ENCODE peak calls at places on chromosomes 7 and 10, in five cellular contexts. Y is OCI-LY7, N is GM20000, K is AG09309, Q is type B pancreatic cell. D is an unnamed sample.

GRCh38 chr10:9302142-9302746 is 1247.8 kb downstream of the GATA3 start:
- DNase-seq in Y (peak; percentile 57), N (no peak), K (peak; percentile 21), Q (no peak), D (peak; percentile 16)

GRCh38 chr7:43081603-43082002 is 30.8 kb upstream of the HECW1 start:
- DNase-seq in Y (no peak), N (no peak), K (no peak), Q (no peak), D (no peak)

GRCh38 chr7:47266131-47266706 is 315.7 kb downstream of the TNS3 start:
- DNase-seq in Y (peak; percentile 67), N (peak; percentile 71), K (no peak), Q (no peak), D (peak; percentile 68)

GRCh38 chr10:80266513-80266863 is 23.0 kb downstream of the MAT1A start:
- DNase-seq in Y (no peak), N (no peak), K (no peak), Q (no peak), D (no peak)

GRCh38 chr7:97770845-97771244 is 39.0 kb downstream of the TAC1 start:
- DNase-seq in Y (no peak), N (no peak), K (no peak), Q (no peak), D (no peak)

GRCh38 chr10:100327007-100327700 is 2.9 kb downstream of the PKD2L1 start:
- DNase-seq in Y (peak; percentile 79), N (peak; percentile 85), K (no peak), Q (no peak), D (peak; percentile 84)

GRCh38 chr7:30855936-30856335 is 55.7 kb upstream of the AQP1 start:
- DNase-seq in Y (no peak), N (no peak), K (no peak), Q (no peak), D (no peak)

GRCh38 chr7:158539711-158540146 is 47.9 kb downstream of the PTPRN2 start:
- DNase-seq in Y (no peak), N (no peak), K (no peak), Q (no peak), D (no peak)

GRCh38 chr7:148584154-148584827 is 6.3 kb upstream of the C7orf33 start:
- DNase-seq in Y (no peak), N (no peak), K (no peak), Q (no peak), D (no peak)

GRCh38 chr7:117689421-117689820 is 183.8 kb downstream of the CTTNBP2 start:
- DNase-seq in Y (no peak), N (no peak), K (no peak), Q (no peak), D (no peak)

GRCh38 chr10:130021373-130021950 is 57.4 kb upstream of the EBF3 start:
- DNase-seq in Y (no peak), N (no peak), K (peak; percentile 88), Q (no peak), D (no peak)

GRCh38 chr10:56622335-56622973 is 261.4 kb upstream of the ZWINT start:
- DNase-seq in Y (peak; percentile 65), N (peak; percentile 25), K (no peak), Q (no peak), D (peak; percentile 13)

GRCh38 chr7:35185908-35186731 is 67.8 kb downstream of the TBX20 start:
- DNase-seq in Y (no peak), N (no peak), K (no peak), Q (peak; percentile 70), D (no peak)

GRCh38 chr10:99396471-99396870 is 34.0 kb downstream of the GOT1 start:
- DNase-seq in Y (no peak), N (no peak), K (no peak), Q (no peak), D (no peak)

GRCh38 chr10:51666476-51666875 is 32.9 kb downstream of the CSTF2T start:
- DNase-seq in Y (no peak), N (no peak), K (no peak), Q (no peak), D (no peak)

GRCh38 chr7:77425151-77426051 is 9.3 kb upstream of the GSAP start:
- DNase-seq in Y (no peak), N (peak; percentile 15), K (no peak), Q (no peak), D (no peak)
- TF ChIP-seq CTCF in Y (no peak), N (no peak), K (no peak), Q (no peak), D (no peak)

DNA sequence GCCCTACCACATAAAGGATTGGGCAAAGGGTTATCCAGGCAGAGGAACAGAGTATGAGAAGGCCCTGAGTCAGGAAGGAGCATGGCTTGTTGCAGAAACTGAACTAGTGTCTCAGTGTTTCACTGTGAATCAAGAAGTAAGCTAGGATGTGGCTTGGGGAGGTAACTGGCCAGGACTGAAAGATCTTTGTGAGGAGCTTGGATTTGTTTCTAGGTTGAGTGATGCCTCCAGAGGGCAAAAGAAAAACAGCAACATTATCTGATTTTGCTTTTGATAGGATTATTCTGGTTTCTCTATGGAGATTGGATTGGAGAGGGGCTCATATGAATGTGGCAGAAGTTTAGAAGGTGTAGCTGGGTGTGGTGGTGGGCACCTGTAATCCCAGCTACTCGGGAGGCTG is 137.9 kb upstream of the HDAC9 start:
- DNase-seq in Y (peak; percentile 46), N (peak; percentile 8), K (no peak), Q (no peak), D (peak; percentile 9)
- TF ChIP-seq CTCF in Y (peak; percentile 69), N (no peak), K (peak; percentile 38), Q (peak; percentile 52), D (no peak)

DNA sequence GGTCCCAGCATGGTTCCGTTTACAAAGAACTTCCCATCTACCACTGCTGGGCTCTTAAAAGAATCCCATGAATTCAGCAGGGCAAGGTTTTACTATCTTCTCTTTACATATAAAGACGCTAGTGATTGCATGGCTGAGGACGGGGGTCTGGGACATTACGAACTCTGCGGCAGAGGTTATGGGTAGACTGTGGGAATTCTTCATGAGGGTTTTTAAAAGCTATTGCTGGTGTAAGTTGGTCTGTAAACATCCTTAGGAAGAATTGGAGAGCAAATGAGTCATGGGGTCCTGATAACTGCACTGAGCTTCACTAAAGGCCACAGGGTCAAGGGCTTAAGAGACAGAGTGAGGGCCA is 53.1 kb upstream of the TMEM72 start:
- DNase-seq in Y (no peak), N (no peak), K (no peak), Q (peak; percentile 39), D (no peak)
- TF ChIP-seq CTCF in Y (peak; percentile 58), N (no peak), K (no peak), Q (peak; percentile 45), D (no peak)

DNA sequence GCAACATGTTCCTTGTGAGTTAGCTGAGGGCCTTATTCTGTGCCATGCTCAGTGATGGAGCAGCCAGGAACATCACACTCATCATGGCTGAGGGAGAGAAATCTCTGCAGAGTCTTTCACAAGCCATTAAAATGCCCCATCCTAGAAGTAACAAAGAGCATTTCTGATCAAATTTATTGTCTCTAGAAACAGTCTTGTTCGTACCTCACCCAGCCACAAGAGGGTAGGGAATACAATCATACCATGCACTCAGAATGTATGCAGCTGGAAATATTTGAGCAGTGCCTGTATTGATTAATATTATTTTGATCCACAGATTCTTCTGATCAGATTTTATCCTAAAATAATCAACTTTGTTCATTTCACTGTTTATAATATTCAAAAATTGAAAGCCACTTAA is 17.3 kb downstream of the VPS26A start:
- DNase-seq in Y (no peak), N (no peak), K (no peak), Q (no peak), D (no peak)
- TF ChIP-seq CTCF in Y (no peak), N (no peak), K (no peak), Q (no peak), D (no peak)

DNA sequence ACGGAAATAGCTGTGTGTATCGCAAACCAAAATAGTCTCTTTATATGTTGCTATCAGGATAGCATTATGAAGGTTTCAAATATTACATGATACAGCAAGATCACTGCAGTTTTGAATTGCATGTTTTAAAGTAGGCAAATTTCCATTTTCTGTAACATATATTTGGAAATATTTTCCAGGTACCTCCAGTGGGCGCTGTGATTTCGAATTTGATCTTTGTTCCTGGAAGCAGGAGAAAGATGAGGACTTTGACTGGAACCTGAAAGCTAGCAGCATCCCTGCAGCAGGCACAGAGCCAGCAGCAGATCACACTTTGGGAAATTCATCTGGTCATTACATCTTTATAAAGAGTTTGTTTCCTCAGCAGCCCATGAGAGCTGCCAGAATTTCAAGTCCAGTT is 299.0 kb downstream of the MALRD1 start:
- DNase-seq in Y (no peak), N (no peak), K (no peak), Q (no peak), D (no peak)
- TF ChIP-seq CTCF in Y (peak; percentile 30), N (no peak), K (no peak), Q (peak; percentile 53), D (no peak)

GRCh38 chr10:113326160-113327111 is 226.4 kb upstream of the HABP2 start:
- DNase-seq in Y (no peak), N (peak; percentile 31), K (peak; percentile 73), Q (no peak), D (peak; percentile 35)
- TF ChIP-seq CTCF in Y (no peak), N (no peak), K (peak; percentile 49), Q (peak; percentile 62), D (no peak)

GRCh38 chr10:92419740-92420553 is 129.0 kb downstream of the MARCHF5 start:
- DNase-seq in Y (no peak), N (peak; percentile 38), K (no peak), Q (no peak), D (no peak)
- TF ChIP-seq CTCF in Y (peak; percentile 37), N (peak; percentile 23), K (peak; percentile 65), Q (no peak), D (no peak)

DNA sequence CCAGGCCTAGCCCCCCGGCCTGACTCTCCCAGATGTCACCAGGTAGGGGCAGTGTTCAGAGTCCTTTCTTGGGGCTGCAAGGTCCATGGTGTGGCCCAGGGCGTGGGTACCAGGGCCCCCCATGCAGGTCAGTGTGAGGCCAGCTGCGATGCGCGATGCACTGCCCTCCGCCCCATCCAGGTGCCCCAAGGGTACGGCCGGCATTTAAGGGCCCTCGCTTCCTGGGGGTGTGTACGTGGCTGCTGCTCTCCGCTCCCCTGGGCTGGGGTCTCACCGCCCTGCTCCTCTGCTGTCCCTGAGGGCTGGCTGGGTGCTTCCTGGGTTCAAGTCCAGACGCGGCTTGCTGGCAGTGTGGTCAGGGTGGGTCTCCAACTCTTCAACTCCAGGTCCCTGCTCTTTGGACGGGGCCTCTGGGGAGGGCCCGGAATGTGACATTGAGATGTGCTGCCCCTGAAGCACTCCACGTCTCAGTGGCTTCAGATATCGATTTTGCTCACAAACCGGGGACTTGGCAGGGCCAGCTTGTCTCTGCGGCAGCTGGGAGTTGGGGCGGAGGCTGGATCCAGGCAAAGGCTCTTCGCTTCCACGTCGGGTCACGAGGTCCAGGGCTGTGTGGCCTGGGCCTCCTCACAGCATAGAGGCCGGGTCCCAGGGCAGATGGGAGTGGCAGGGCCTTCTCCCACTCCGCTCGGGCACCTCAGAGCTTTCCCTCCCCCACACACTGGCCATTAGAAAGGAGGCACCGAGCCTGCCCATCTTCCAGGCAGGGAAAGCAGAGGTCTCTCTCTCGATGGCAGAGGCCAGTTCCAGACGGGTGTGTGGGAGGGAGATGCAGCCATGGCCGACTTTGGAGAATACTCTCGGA is 93.2 kb downstream of the UNCX start:
- DNase-seq in Y (no peak), N (no peak), K (no peak), Q (no peak), D (no peak)
- TF ChIP-seq CTCF in Y (no peak), N (no peak), K (no peak), Q (no peak), D (no peak)

D was measured in GM10248.